ENCODE peak calls at places on chromosomes 2 and 18, in four cellular contexts. One of them, this sample, is unnamed.

GRCh38 chr2:144712277-144712944 is 192.5 kb upstream of the ZEB2 start:
- DNase-seq in EH: peak
- DNase-seq in NCI-H69: no peak
- DNase-seq in HTR-8/SVneo: no peak
- DNase-seq in this sample: no peak

GRCh38 chr18:68215931-68216330 is 499.0 kb downstream of the TMX3 start:
- DNase-seq in EH: peak
- DNase-seq in NCI-H69: no peak
- DNase-seq in HTR-8/SVneo: peak
- DNase-seq in this sample: no peak

GRCh38 chr2:139080244-139080643 is 300.1 kb upstream of the NXPH2 start:
- DNase-seq in HTR-8/SVneo: no peak
- DNase-seq in EH: no peak
- DNase-seq in NCI-H69: no peak
- DNase-seq in this sample: no peak

GRCh38 chr2:2992622-2993021 is 385.0 kb downstream of the EIPR1 start:
- DNase-seq in NCI-H69: peak
- DNase-seq in HTR-8/SVneo: no peak
- DNase-seq in EH: no peak
- DNase-seq in this sample: no peak

GRCh38 chr2:164841719-164842623 is at the start of gene COBLL1:
- DNase-seq in NCI-H69: no peak
- DNase-seq in EH: peak
- DNase-seq in HTR-8/SVneo: peak
- DNase-seq in this sample: peak

GRCh38 chr2:104976603-104977120 is 61.2 kb upstream of the MRPS9 start:
- DNase-seq in EH: no peak
- DNase-seq in NCI-H69: peak
- DNase-seq in HTR-8/SVneo: no peak
- DNase-seq in this sample: peak

GRCh38 chr2:101300164-101300563 is 8.3 kb downstream of the RNF149 start:
- DNase-seq in HTR-8/SVneo: no peak
- DNase-seq in NCI-H69: no peak
- DNase-seq in EH: no peak
- DNase-seq in this sample: no peak

GRCh38 chr2:239737144-239737463 is 288.0 kb downstream of the NDUFA10 start:
- DNase-seq in HTR-8/SVneo: no peak
- DNase-seq in NCI-H69: no peak
- DNase-seq in EH: no peak
- DNase-seq in this sample: no peak

This sample was measured in left kidney.